ENCODE peak calls at places on chromosomes 6 and 20, in seven cellular contexts. One of them, this sample, is unnamed.
A peak's percentile ranks its signal among the peaks of the same experiment; 100 is the strongest.

GRCh38 chr6:11854418-11855165 is 76.0 kb upstream of the ADTRP start:
- DNase-seq in CD8-positive, alpha-beta T cell: no peak
- DNase-seq in OCI-LY7: no peak
- DNase-seq in ovary: no peak
- DNase-seq in SJSA1: peak; percentile 49
- DNase-seq in testis: no peak
- DNase-seq in tibial artery: no peak
- DNase-seq in this sample: peak; percentile 55

GRCh38 chr6:28220164-28221133 is 4.6 kb upstream of the ZSCAN9 start:
- DNase-seq in CD8-positive, alpha-beta T cell: no peak
- DNase-seq in OCI-LY7: no peak
- DNase-seq in ovary: no peak
- DNase-seq in SJSA1: no peak
- DNase-seq in testis: no peak
- DNase-seq in tibial artery: no peak
- DNase-seq in this sample: no peak

GRCh38 chr6:49339096-49339495 is 124.0 kb downstream of the MMUT start:
- DNase-seq in CD8-positive, alpha-beta T cell: no peak
- DNase-seq in OCI-LY7: no peak
- DNase-seq in ovary: no peak
- DNase-seq in SJSA1: no peak
- DNase-seq in testis: no peak
- DNase-seq in tibial artery: no peak
- DNase-seq in this sample: no peak

GRCh38 chr20:52311209-52311794 is 119.7 kb upstream of the ZFP64 start:
- DNase-seq in CD8-positive, alpha-beta T cell: no peak
- DNase-seq in OCI-LY7: no peak
- DNase-seq in ovary: no peak
- DNase-seq in SJSA1: no peak
- DNase-seq in testis: no peak
- DNase-seq in tibial artery: no peak
- DNase-seq in this sample: no peak

GRCh38 chr6:44696099-44696498 is 308.6 kb downstream of the CDC5L start:
- DNase-seq in CD8-positive, alpha-beta T cell: no peak
- DNase-seq in OCI-LY7: no peak
- DNase-seq in ovary: no peak
- DNase-seq in SJSA1: peak; percentile 32
- DNase-seq in testis: no peak
- DNase-seq in tibial artery: no peak
- DNase-seq in this sample: peak; percentile 42

GRCh38 chr6:27494103-27494502 is 21.2 kb upstream of the ZNF184 start:
- DNase-seq in CD8-positive, alpha-beta T cell: no peak
- DNase-seq in OCI-LY7: no peak
- DNase-seq in ovary: no peak
- DNase-seq in SJSA1: no peak
- DNase-seq in testis: no peak
- DNase-seq in tibial artery: no peak
- DNase-seq in this sample: no peak

GRCh38 chr20:50366270-50367103 is 143.7 kb upstream of the PTPN1 start:
- DNase-seq in CD8-positive, alpha-beta T cell: no peak
- DNase-seq in OCI-LY7: no peak
- DNase-seq in ovary: peak; percentile 39
- DNase-seq in SJSA1: peak; percentile 66
- DNase-seq in testis: peak; percentile 88
- DNase-seq in tibial artery: no peak
- DNase-seq in this sample: peak; percentile 92

GRCh38 chr6:20159781-20160540 is 52.3 kb downstream of the MBOAT1 start:
- DNase-seq in CD8-positive, alpha-beta T cell: no peak
- DNase-seq in OCI-LY7: no peak
- DNase-seq in ovary: peak; percentile 17
- DNase-seq in SJSA1: peak; percentile 83
- DNase-seq in testis: no peak
- DNase-seq in tibial artery: no peak
- DNase-seq in this sample: no peak

GRCh38 chr20:47464380-47465101 is 37.1 kb upstream of the NCOA3 start:
- DNase-seq in CD8-positive, alpha-beta T cell: no peak
- DNase-seq in OCI-LY7: no peak
- DNase-seq in ovary: peak; percentile 18
- DNase-seq in SJSA1: peak; percentile 50
- DNase-seq in testis: peak; percentile 45
- DNase-seq in tibial artery: peak; percentile 93
- DNase-seq in this sample: no peak

GRCh38 chr6:150087336-150087735 is 18.4 kb upstream of the ULBP3 start:
- DNase-seq in CD8-positive, alpha-beta T cell: no peak
- DNase-seq in OCI-LY7: no peak
- DNase-seq in ovary: no peak
- DNase-seq in SJSA1: no peak
- DNase-seq in testis: no peak
- DNase-seq in tibial artery: no peak
- DNase-seq in this sample: no peak

GRCh38 chr6:24788031-24788665 is 10.6 kb downstream of the ARMH2 start:
- DNase-seq in CD8-positive, alpha-beta T cell: no peak
- DNase-seq in OCI-LY7: no peak
- DNase-seq in ovary: no peak
- DNase-seq in SJSA1: no peak
- DNase-seq in testis: no peak
- DNase-seq in tibial artery: no peak
- DNase-seq in this sample: no peak

GRCh38 chr6:84804720-84805119 is 40.3 kb upstream of the TBX18 start:
- DNase-seq in CD8-positive, alpha-beta T cell: no peak
- DNase-seq in OCI-LY7: no peak
- DNase-seq in ovary: no peak
- DNase-seq in SJSA1: peak; percentile 30
- DNase-seq in testis: no peak
- DNase-seq in tibial artery: no peak
- DNase-seq in this sample: no peak

GRCh38 chr20:61118429-61119224 is 133.4 kb upstream of the CDH4 start:
- DNase-seq in CD8-positive, alpha-beta T cell: no peak
- DNase-seq in OCI-LY7: no peak
- DNase-seq in ovary: no peak
- DNase-seq in SJSA1: peak; percentile 34
- DNase-seq in testis: no peak
- DNase-seq in tibial artery: no peak
- DNase-seq in this sample: no peak

GRCh38 chr20:57594092-57594911 is 25.9 kb downstream of the ZBP1 start:
- DNase-seq in CD8-positive, alpha-beta T cell: no peak
- DNase-seq in OCI-LY7: peak; percentile 63
- DNase-seq in ovary: peak; percentile 31
- DNase-seq in SJSA1: peak; percentile 37
- DNase-seq in testis: peak; percentile 70
- DNase-seq in tibial artery: no peak
- DNase-seq in this sample: peak; percentile 46

GRCh38 chr6:137967689-137968467 is 100.8 kb downstream of the TNFAIP3 start:
- DNase-seq in CD8-positive, alpha-beta T cell: no peak
- DNase-seq in OCI-LY7: no peak
- DNase-seq in ovary: no peak
- DNase-seq in SJSA1: no peak
- DNase-seq in testis: no peak
- DNase-seq in tibial artery: no peak
- DNase-seq in this sample: no peak

GRCh38 chr20:35991142-35991771 is 22.9 kb downstream of the CNBD2 start:
- DNase-seq in CD8-positive, alpha-beta T cell: no peak
- DNase-seq in OCI-LY7: peak; percentile 68
- DNase-seq in ovary: no peak
- DNase-seq in SJSA1: no peak
- DNase-seq in testis: peak; percentile 35
- DNase-seq in tibial artery: no peak
- DNase-seq in this sample: peak; percentile 54

GRCh38 chr6:17039266-17039665 is 62.6 kb upstream of the STMND1 start:
- DNase-seq in CD8-positive, alpha-beta T cell: no peak
- DNase-seq in OCI-LY7: no peak
- DNase-seq in ovary: no peak
- DNase-seq in SJSA1: no peak
- DNase-seq in testis: no peak
- DNase-seq in tibial artery: no peak
- DNase-seq in this sample: no peak

GRCh38 chr20:32362924-32363364 is 4.8 kb downstream of the ASXL1 start:
- DNase-seq in CD8-positive, alpha-beta T cell: no peak
- DNase-seq in OCI-LY7: no peak
- DNase-seq in ovary: no peak
- DNase-seq in SJSA1: no peak
- DNase-seq in testis: no peak
- DNase-seq in tibial artery: no peak
- DNase-seq in this sample: no peak

GRCh38 chr20:4666001-4666470 is 55.7 kb upstream of the PRND start:
- DNase-seq in CD8-positive, alpha-beta T cell: peak; percentile 40
- DNase-seq in OCI-LY7: no peak
- DNase-seq in ovary: no peak
- DNase-seq in SJSA1: peak; percentile 83
- DNase-seq in testis: no peak
- DNase-seq in tibial artery: no peak
- DNase-seq in this sample: peak; percentile 59

GRCh38 chr6:79989641-79990040 is 14.8 kb upstream of the TTK start:
- DNase-seq in CD8-positive, alpha-beta T cell: no peak
- DNase-seq in OCI-LY7: no peak
- DNase-seq in ovary: no peak
- DNase-seq in SJSA1: no peak
- DNase-seq in testis: no peak
- DNase-seq in tibial artery: no peak
- DNase-seq in this sample: no peak
- H3K27ac ChIP-seq in CD8-positive, alpha-beta T cell: no peak overlapping the region
- H3K27ac ChIP-seq in OCI-LY7: no peak overlapping the region
- H3K27ac ChIP-seq in ovary: no peak overlapping the region
- H3K27ac ChIP-seq in SJSA1: no peak overlapping the region
- H3K27ac ChIP-seq in testis: no peak overlapping the region
- H3K27ac ChIP-seq in tibial artery: no peak overlapping the region
- H3K27ac ChIP-seq in this sample: no peak overlapping the region

GRCh38 chr6:32568561-32568960 is 21.1 kb downstream of the HLA-DRB1 start:
- DNase-seq in CD8-positive, alpha-beta T cell: no peak
- DNase-seq in OCI-LY7: no peak
- DNase-seq in ovary: no peak
- DNase-seq in SJSA1: peak; percentile 7
- DNase-seq in testis: no peak
- DNase-seq in tibial artery: no peak
- DNase-seq in this sample: no peak

GRCh38 chr6:32570363-32570905 is 19.2 kb downstream of the HLA-DRB1 start:
- DNase-seq in CD8-positive, alpha-beta T cell: no peak
- DNase-seq in OCI-LY7: no peak
- DNase-seq in ovary: no peak
- DNase-seq in SJSA1: no peak
- DNase-seq in testis: no peak
- DNase-seq in tibial artery: no peak
- DNase-seq in this sample: no peak

GRCh38 chr6:32565511-32565910 is 24.1 kb downstream of the HLA-DRB1 start:
- DNase-seq in CD8-positive, alpha-beta T cell: no peak
- DNase-seq in OCI-LY7: no peak
- DNase-seq in ovary: no peak
- DNase-seq in SJSA1: no peak
- DNase-seq in testis: no peak
- DNase-seq in tibial artery: no peak
- DNase-seq in this sample: no peak

GRCh38 chr6:32562931-32563330 is 26.7 kb downstream of the HLA-DRB1 start:
- DNase-seq in CD8-positive, alpha-beta T cell: no peak
- DNase-seq in OCI-LY7: no peak
- DNase-seq in ovary: no peak
- DNase-seq in SJSA1: no peak
- DNase-seq in testis: no peak
- DNase-seq in tibial artery: no peak
- DNase-seq in this sample: no peak

GRCh38 chr6:32566957-32567356 is 22.7 kb downstream of the HLA-DRB1 start:
- DNase-seq in CD8-positive, alpha-beta T cell: no peak
- DNase-seq in OCI-LY7: no peak
- DNase-seq in ovary: no peak
- DNase-seq in SJSA1: no peak
- DNase-seq in testis: no peak
- DNase-seq in tibial artery: no peak
- DNase-seq in this sample: no peak
- H3K4me3 ChIP-seq in CD8-positive, alpha-beta T cell: no peak overlapping the region
- H3K4me3 ChIP-seq in OCI-LY7: no peak overlapping the region
- H3K4me3 ChIP-seq in ovary: no peak overlapping the region
- H3K4me3 ChIP-seq in SJSA1: no peak overlapping the region
- H3K4me3 ChIP-seq in testis: no peak overlapping the region
- H3K4me3 ChIP-seq in tibial artery: no peak overlapping the region
- H3K4me3 ChIP-seq in this sample: no peak overlapping the region

GRCh38 chr20:13060327-13060726 is 51.6 kb downstream of the SPTLC3 start:
- DNase-seq in CD8-positive, alpha-beta T cell: no peak
- DNase-seq in OCI-LY7: no peak
- DNase-seq in ovary: no peak
- DNase-seq in SJSA1: no peak
- DNase-seq in testis: no peak
- DNase-seq in tibial artery: no peak
- DNase-seq in this sample: no peak
- H3K27ac ChIP-seq in CD8-positive, alpha-beta T cell: no peak overlapping the region
- H3K27ac ChIP-seq in OCI-LY7: no peak overlapping the region
- H3K27ac ChIP-seq in ovary: no peak overlapping the region
- H3K27ac ChIP-seq in SJSA1: no peak overlapping the region
- H3K27ac ChIP-seq in testis: no peak overlapping the region
- H3K27ac ChIP-seq in tibial artery: no peak overlapping the region
- H3K27ac ChIP-seq in this sample: no peak overlapping the region

GRCh38 chr6:905541-905940 is 212.6 kb upstream of the EXOC2 start:
- DNase-seq in CD8-positive, alpha-beta T cell: no peak
- DNase-seq in OCI-LY7: no peak
- DNase-seq in ovary: no peak
- DNase-seq in SJSA1: peak; percentile 39
- DNase-seq in testis: no peak
- DNase-seq in tibial artery: no peak
- DNase-seq in this sample: no peak

GRCh38 chr6:904994-905393 is 212.1 kb upstream of the EXOC2 start:
- DNase-seq in CD8-positive, alpha-beta T cell: no peak
- DNase-seq in OCI-LY7: no peak
- DNase-seq in ovary: no peak
- DNase-seq in SJSA1: no peak
- DNase-seq in testis: no peak
- DNase-seq in tibial artery: no peak
- DNase-seq in this sample: no peak

GRCh38 chr6:903746-904145 is 210.8 kb upstream of the EXOC2 start:
- DNase-seq in CD8-positive, alpha-beta T cell: no peak
- DNase-seq in OCI-LY7: no peak
- DNase-seq in ovary: no peak
- DNase-seq in SJSA1: peak; percentile 77
- DNase-seq in testis: no peak
- DNase-seq in tibial artery: no peak
- DNase-seq in this sample: no peak

GRCh38 chr6:900716-901605 is 208.0 kb upstream of the EXOC2 start:
- DNase-seq in CD8-positive, alpha-beta T cell: no peak
- DNase-seq in OCI-LY7: no peak
- DNase-seq in ovary: no peak
- DNase-seq in SJSA1: peak; percentile 82
- DNase-seq in testis: no peak
- DNase-seq in tibial artery: no peak
- DNase-seq in this sample: no peak

DNA sequence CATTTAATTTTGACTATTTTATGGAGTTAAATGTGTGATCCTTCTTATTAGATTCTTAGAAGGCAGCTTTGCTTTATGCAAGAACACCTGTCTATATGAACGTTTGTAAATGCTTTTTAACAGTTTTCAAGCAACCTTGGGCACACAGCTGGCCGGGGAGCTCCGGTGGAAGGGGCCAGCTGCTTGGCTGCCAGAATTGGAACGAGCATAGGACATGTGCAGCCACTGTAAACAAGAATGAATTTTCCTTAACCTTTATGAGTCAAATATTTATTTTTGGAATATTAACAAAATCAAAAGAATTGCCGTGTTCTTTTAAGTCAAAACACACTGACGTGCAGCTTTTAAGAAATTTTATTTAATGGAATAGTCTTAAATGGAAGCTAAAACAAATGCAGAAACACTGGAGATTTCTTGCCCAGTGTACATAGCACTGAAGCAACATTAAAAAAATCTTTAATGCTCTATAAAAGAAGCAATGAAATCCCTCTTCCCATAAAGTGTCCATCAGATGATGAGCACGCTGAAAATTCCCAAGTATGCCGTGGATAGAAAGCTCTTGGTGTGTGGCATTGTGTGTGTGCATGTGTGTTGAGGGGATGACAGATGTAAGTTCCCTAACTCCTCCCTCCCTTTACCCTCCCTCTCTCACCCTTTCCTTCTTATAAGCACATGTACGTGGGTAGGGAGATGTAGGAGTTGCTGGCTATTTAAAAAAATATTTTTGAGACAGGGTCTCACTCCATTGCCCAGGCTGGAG is 208.9 kb upstream of the EXOC2 start:
- DNase-seq in CD8-positive, alpha-beta T cell: no peak
- DNase-seq in OCI-LY7: no peak
- DNase-seq in ovary: no peak
- DNase-seq in SJSA1: peak; percentile 88
- DNase-seq in testis: no peak
- DNase-seq in tibial artery: no peak
- DNase-seq in this sample: no peak
- H3K4me3 ChIP-seq in CD8-positive, alpha-beta T cell: no peak overlapping the region
- H3K4me3 ChIP-seq in OCI-LY7: no peak overlapping the region
- H3K4me3 ChIP-seq in ovary: no peak overlapping the region
- H3K4me3 ChIP-seq in SJSA1: no peak overlapping the region
- H3K4me3 ChIP-seq in testis: no peak overlapping the region
- H3K4me3 ChIP-seq in tibial artery: no peak overlapping the region
- H3K4me3 ChIP-seq in this sample: no peak overlapping the region

This sample was measured in cardiac muscle cell.